ENCODE peak calls at places on chromosomes 12 and 14, in eight cellular contexts. F, E, W, Q, I, O, X and G are unnamed samples.

GRCh38 chr14:31071151-31071550 is 45.0 kb upstream of the STRN3 start:
- DNase-seq in F (no peak), E (no peak), W (no peak), Q (no peak), I (no peak), O (peak), X (no peak), G (no peak)

GRCh38 chr14:63938198-63939005 is 85.6 kb downstream of the SYNE2 start:
- DNase-seq in F (no peak), E (no peak), W (peak), Q (no peak), I (peak), O (peak), X (peak), G (no peak)

GRCh38 chr14:67710209-67710608 is 8.5 kb downstream of the RDH12 start:
- DNase-seq in F (no peak), E (no peak), W (no peak), Q (peak), I (no peak), O (no peak), X (no peak), G (no peak)

GRCh38 chr12:116425256-116426193 is 133.7 kb upstream of the MAP1LC3B2 start:
- DNase-seq in F (no peak), E (no peak), W (no peak), Q (no peak), I (no peak), O (peak), X (no peak), G (no peak)

GRCh38 chr12:90211017-90211416 is 502.4 kb upstream of the ATP2B1 start:
- DNase-seq in F (no peak), E (no peak), W (peak), Q (no peak), I (no peak), O (no peak), X (no peak), G (no peak)

GRCh38 chr12:54991161-54991991 is 6.8 kb upstream of the TESPA1 start:
- DNase-seq in F (no peak), E (peak), W (no peak), Q (no peak), I (peak), O (no peak), X (peak), G (no peak)

GRCh38 chr12:26704684-26705475 is 128.1 kb downstream of the ITPR2 start:
- DNase-seq in F (no peak), E (no peak), W (peak), Q (no peak), I (no peak), O (peak), X (no peak), G (no peak)

GRCh38 chr12:50934371-50934851 is 17.9 kb upstream of the HIGD1C start:
- DNase-seq in F (no peak), E (no peak), W (no peak), Q (no peak), I (no peak), O (peak), X (no peak), G (no peak)

GRCh38 chr14:58048219-58048618 is 103.8 kb downstream of the ARMH4 start:
- DNase-seq in F (no peak), E (no peak), W (no peak), Q (no peak), I (no peak), O (no peak), X (no peak), G (no peak)

GRCh38 chr14:91253795-91254323 is 9.4 kb upstream of the GPR68 start:
- DNase-seq in F (no peak), E (no peak), W (no peak), Q (no peak), I (no peak), O (no peak), X (no peak), G (no peak)

GRCh38 chr12:48183091-48183875 is at the start of gene CCDC184:
- DNase-seq in F (peak), E (peak), W (peak), Q (peak), I (peak), O (peak), X (peak), G (peak)

GRCh38 chr14:22861651-22862050 is 9.9 kb upstream of the LRP10 start:
- DNase-seq in F (no peak), E (no peak), W (no peak), Q (no peak), I (no peak), O (no peak), X (no peak), G (no peak)

GRCh38 chr14:61609885-61610284 is 85.4 kb upstream of the HIF1A start:
- DNase-seq in F (no peak), E (no peak), W (no peak), Q (no peak), I (no peak), O (peak), X (no peak), G (no peak)

GRCh38 chr12:12466157-12466556 is 96.5 kb downstream of the DUSP16 start:
- DNase-seq in F (no peak), E (no peak), W (no peak), Q (no peak), I (no peak), O (peak), X (peak), G (no peak)